ENCODE peak calls at places on chromosomes 6 and 20, in eight cellular contexts. T is sigmoid colon; S is naive thymus-derived CD8-positive, alpha-beta T cell; N is GM23338; H is HTR-8/SVneo; L is left colon; P is activated T-cell treated with anti-CD3 and anti-CD28 coated beads for 24 hours; D is tibial nerve. U is an unnamed sample.

GRCh38 chr6:159982726-159983506 is 14.0 kb downstream of the IGF2R start:
- DNase-seq in L (no peak), H (no peak), P (no peak), S (no peak), N (no peak), D (no peak), T (no peak), U (no peak)

GRCh38 chr6:157496534-157497095 is 115.6 kb downstream of the ZDHHC14 start:
- DNase-seq in D (no peak), P (no peak), S (no peak), N (no peak), L (no peak), H (no peak), T (no peak), U (no peak)

GRCh38 chr20:18288748-18289705 is 700 bp downstream of the ZNF133 start:
- DNase-seq in T (no peak), D (no peak), N (peak), H (peak), L (peak), S (no peak), P (no peak), U (no peak)

GRCh38 chr20:62571667-62572344 is 70.5 kb upstream of the SLCO4A1 start:
- DNase-seq in L (no peak), H (no peak), T (no peak), D (no peak), P (no peak), N (peak), S (no peak), U (no peak)

GRCh38 chr6:111552999-111553398 is 52.7 kb downstream of the TRAF3IP2 start:
- DNase-seq in D (no peak), H (no peak), T (no peak), L (no peak), P (no peak), N (no peak), S (no peak), U (no peak)

GRCh38 chr20:34791289-34792020 is 34.0 kb downstream of the NCOA6 start:
- DNase-seq in L (no peak), H (no peak), P (no peak), S (no peak), N (peak), T (no peak), D (no peak), U (no peak)

GRCh38 chr6:10626154-10626741 is 68.2 kb downstream of the C6orf52 start:
- DNase-seq in N (no peak), T (no peak), S (no peak), P (no peak), D (no peak), H (no peak), L (no peak), U (no peak)

GRCh38 chr6:66930559-66931290 is 1223.7 kb upstream of the EYS start:
- DNase-seq in T (no peak), N (no peak), S (no peak), D (no peak), H (peak), P (no peak), L (no peak), U (no peak)

GRCh38 chr6:3801960-3802359 is 47.2 kb upstream of the FAM50B start:
- DNase-seq in D (no peak), T (no peak), H (no peak), S (no peak), P (no peak), L (no peak), N (no peak), U (no peak)

GRCh38 chr6:21381336-21381963 is 212.1 kb upstream of the SOX4 start:
- DNase-seq in N (no peak), T (no peak), S (no peak), D (no peak), L (no peak), P (no peak), H (no peak), U (peak)

GRCh38 chr20:39338977-39339376 is 376.8 kb downstream of the DHX35 start:
- DNase-seq in P (no peak), T (no peak), S (no peak), L (peak), N (no peak), D (no peak), H (no peak), U (no peak)

GRCh38 chr6:36119209-36119608 is 11.1 kb upstream of the MAPK13 start:
- DNase-seq in L (no peak), T (no peak), D (no peak), N (no peak), P (no peak), S (no peak), H (no peak), U (no peak)

GRCh38 chr6:154343473-154344308 is 12.9 kb downstream of the IPCEF1 start:
- DNase-seq in L (peak), P (no peak), D (no peak), T (no peak), N (peak), S (no peak), H (no peak), U (no peak)

GRCh38 chr6:159062965-159063364 is 18.2 kb upstream of the TAGAP start:
- DNase-seq in T (no peak), H (no peak), L (no peak), S (no peak), D (no peak), N (no peak), P (no peak), U (no peak)

GRCh38 chr6:38688579-38689087 is 14.3 kb downstream of the GLO1 start:
- DNase-seq in N (peak), T (no peak), H (no peak), L (peak), D (no peak), S (no peak), P (no peak), U (no peak)

GRCh38 chr6:101429291-101429690 is 35.8 kb downstream of the GRIK2 start:
- DNase-seq in N (no peak), L (no peak), D (no peak), P (no peak), H (no peak), T (no peak), S (no peak), U (no peak)

GRCh38 chr6:64831680-64832079 is 875.3 kb downstream of the EYS start:
- DNase-seq in L (no peak), N (no peak), H (no peak), P (no peak), D (no peak), S (no peak), T (no peak), U (no peak)

GRCh38 chr20:19794941-19795340 is 36.9 kb downstream of the RIN2 start:
- DNase-seq in D (no peak), S (no peak), T (peak), N (no peak), P (no peak), H (no peak), L (no peak), U (no peak)

GRCh38 chr6:63799313-63799712 is 163.7 kb downstream of the PHF3 start:
- DNase-seq in N (no peak), D (no peak), P (no peak), S (no peak), T (no peak), L (no peak), H (no peak), U (no peak)

GRCh38 chr6:11580686-11581085 is 43.1 kb downstream of the TMEM170B start:
- DNase-seq in H (no peak), P (no peak), D (no peak), T (no peak), L (no peak), N (no peak), S (no peak), U (no peak)